ENCODE peak calls at places on chromosomes 11 and 22, in five cellular contexts. H, O, S, I and Y are unnamed samples. For H3K4me1, the result is how much of the 10 kb centered on the place peaks cover.

GRCh38 chr11:57668467-57668890 is 565 bp downstream of the ZDHHC5 start:
- DNase-seq in H (no peak), I (no peak), S (no peak), O (peak), Y (no peak)

GRCh38 chr22:21009638-21010425 is 5.1 kb upstream of the P2RX6 start:
- DNase-seq in S (peak), H (peak), O (peak), I (peak), Y (peak)

GRCh38 chr11:15189646-15190365 is 75.1 kb downstream of the INSC start:
- DNase-seq in O (no peak), H (no peak), I (peak), S (no peak), Y (no peak)

GRCh38 chr22:29481265-29482000 is 1.4 kb downstream of the NEFH start:
- DNase-seq in S (no peak), H (no peak), O (peak), I (no peak), Y (peak)

GRCh38 chr11:67267188-67268035 is 1.1 kb downstream of the GRK2 start:
- DNase-seq in S (no peak), I (no peak), O (no peak), H (peak), Y (no peak)

GRCh38 chr11:126878892-126879291 is 121.7 kb downstream of the KIRREL3 start:
- DNase-seq in I (no peak), O (no peak), S (no peak), H (no peak), Y (peak)

GRCh38 chr11:57427692-57428082 is 766 bp upstream of the SLC43A3 start:
- DNase-seq in H (peak), O (no peak), I (peak), S (no peak), Y (no peak)

GRCh38 chr11:34926101-34926830 is 9.8 kb downstream of the PDHX start:
- DNase-seq in H (no peak), I (peak), O (peak), S (peak), Y (peak)

DNA sequence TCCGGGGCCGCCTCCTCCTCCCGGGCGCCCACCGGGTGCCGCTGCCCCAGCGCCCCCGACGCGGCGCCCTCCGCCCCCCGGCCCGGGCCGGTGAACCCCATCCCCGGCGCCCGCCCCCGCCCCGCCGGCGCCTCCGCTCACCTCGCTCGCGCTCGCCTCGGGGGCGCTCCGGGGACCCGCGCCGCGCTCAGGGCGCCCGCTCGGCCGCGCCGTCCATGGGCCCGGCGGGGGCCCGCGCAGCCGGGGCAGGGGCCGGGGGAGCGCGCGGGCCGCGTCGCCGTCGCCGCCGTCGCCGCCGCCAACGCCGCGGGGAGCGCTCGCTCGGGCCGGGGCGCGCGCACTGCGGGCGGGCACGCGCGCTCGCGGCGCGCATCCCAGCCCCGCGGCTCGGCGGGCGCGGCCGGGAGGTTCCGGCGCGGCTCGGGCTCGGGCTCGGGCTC is 291 bp downstream of the DUSP8 start:
- DNase-seq in I (no peak), S (no peak), H (no peak), O (no peak), Y (no peak)
- H3K9ac ChIP-seq in I (no peak), S (peak), H (no peak), O (no peak), Y (no peak)

GRCh38 chr11:119091966-119092879 is 7.5 kb downstream of the HMBS start:
- DNase-seq in O (no peak), I (no peak), H (no peak), S (no peak), Y (no peak)
- H3K4me3 ChIP-seq in O (no peak), I (no peak), H (no peak), S (peak), Y (no peak)

DNA sequence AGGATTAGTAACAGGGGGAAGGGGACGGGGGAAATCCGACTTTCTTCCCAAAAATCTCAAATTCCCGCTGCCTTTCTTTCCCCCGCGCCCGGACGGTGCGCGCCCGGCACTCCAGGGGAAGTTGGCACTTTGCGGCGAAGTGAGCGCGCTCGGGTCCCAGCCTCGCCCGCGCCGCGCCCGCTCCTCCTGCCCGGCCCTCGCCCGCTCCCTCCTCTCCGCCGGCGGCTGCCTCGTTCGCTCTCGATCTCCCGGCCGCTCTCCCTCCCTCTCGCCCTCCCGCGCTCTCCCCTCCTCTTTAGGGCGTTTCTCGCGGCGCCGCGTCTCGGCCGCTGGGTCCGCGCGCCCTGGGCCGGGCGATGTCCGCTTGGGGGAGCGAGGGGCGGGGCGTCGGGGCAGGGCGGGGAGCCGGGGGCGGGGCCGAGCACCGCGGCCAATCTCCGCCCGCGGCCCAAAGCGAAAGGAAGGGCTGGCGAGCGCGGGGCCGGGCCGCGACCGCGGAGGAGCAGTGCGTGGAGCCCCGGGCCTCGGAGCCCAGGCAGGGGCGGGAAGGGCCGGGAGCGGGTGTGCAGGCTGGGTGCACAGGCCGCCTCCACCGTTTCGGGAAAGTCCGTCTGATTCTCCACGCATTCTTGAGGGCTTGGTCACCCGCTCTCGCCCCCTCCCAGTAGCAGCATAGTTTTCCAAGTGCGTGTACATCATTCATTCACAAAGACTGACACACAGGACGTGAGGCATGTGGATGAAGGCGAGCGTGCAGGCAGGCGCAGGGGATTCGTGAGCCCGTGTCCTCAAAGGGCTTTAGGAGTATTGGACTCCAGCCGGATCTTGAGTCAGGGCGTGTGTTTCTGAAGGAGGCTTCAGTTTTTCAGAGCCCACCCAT is 65.1 kb downstream of the ETS1 start:
- DNase-seq in S (peak), O (peak), H (peak), I (peak), Y (peak)
- H3K4me1 ChIP-seq in S (under half), O (under half), H (under half), I (under half), Y (half or more)

GRCh38 chr22:45271667-45272188 is 13.0 kb upstream of the UPK3A start:
- DNase-seq in S (no peak), O (no peak), I (no peak), H (no peak), Y (peak)

GRCh38 chr22:45268167-45268957 is 16.4 kb upstream of the UPK3A start:
- DNase-seq in O (peak), H (no peak), S (peak), I (no peak), Y (peak)

GRCh38 chr22:45270095-45271020 is 14.4 kb upstream of the UPK3A start:
- DNase-seq in H (no peak), I (no peak), S (no peak), O (no peak), Y (no peak)

GRCh38 chr22:45272498-45272897 is 12.3 kb upstream of the UPK3A start:
- DNase-seq in H (no peak), O (no peak), I (no peak), S (no peak), Y (no peak)

GRCh38 chr22:45268958-45269844 is 15.5 kb upstream of the UPK3A start:
- DNase-seq in O (peak), H (peak), I (peak), S (peak), Y (peak)
- H3K9ac ChIP-seq in O (peak), H (peak), I (peak), S (peak), Y (peak)